ENCODE peak calls at places on chromosomes 4 and X, in six cellular contexts. One of them, this sample, is unnamed.

GRCh38 chr4:122764808-122765189 is 32.3 kb downstream of the BBS12 start:
- DNase-seq in activated CD4-positive, alpha-beta T cell treated with anti-CD3 and anti-CD28 coated beads, Interleukin-2, amount 10 ng/mL, durations not matched to agents 7 days and 5 days: no peak
- DNase-seq in head of caudate nucleus: no peak
- DNase-seq in T-helper 17 cell: no peak
- DNase-seq in CD4-positive, alpha-beta memory T cell: no peak
- DNase-seq in T-cell: no peak
- DNase-seq in this sample: no peak

GRCh38 chrX:20594985-20595384 is 328.3 kb upstream of the RPS6KA3 start:
- DNase-seq in activated CD4-positive, alpha-beta T cell treated with anti-CD3 and anti-CD28 coated beads, Interleukin-2, amount 10 ng/mL, durations not matched to agents 7 days and 5 days: no peak
- DNase-seq in head of caudate nucleus: no peak
- DNase-seq in T-helper 17 cell: no peak
- DNase-seq in CD4-positive, alpha-beta memory T cell: no peak
- DNase-seq in T-cell: no peak
- DNase-seq in this sample: no peak

GRCh38 chrX:38249965-38250364 is 29.3 kb upstream of the SRPX start:
- DNase-seq in activated CD4-positive, alpha-beta T cell treated with anti-CD3 and anti-CD28 coated beads, Interleukin-2, amount 10 ng/mL, durations not matched to agents 7 days and 5 days: no peak
- DNase-seq in head of caudate nucleus: no peak
- DNase-seq in T-helper 17 cell: no peak
- DNase-seq in CD4-positive, alpha-beta memory T cell: no peak
- DNase-seq in T-cell: no peak
- DNase-seq in this sample: no peak

GRCh38 chr4:53748328-53748772 is 157.1 kb upstream of the LNX1 start:
- DNase-seq in activated CD4-positive, alpha-beta T cell treated with anti-CD3 and anti-CD28 coated beads, Interleukin-2, amount 10 ng/mL, durations not matched to agents 7 days and 5 days: no peak
- DNase-seq in head of caudate nucleus: no peak
- DNase-seq in T-helper 17 cell: no peak
- DNase-seq in CD4-positive, alpha-beta memory T cell: no peak
- DNase-seq in T-cell: no peak
- DNase-seq in this sample: no peak

GRCh38 chr4:124262211-124263179 is 450.0 kb downstream of the ANKRD50 start:
- DNase-seq in activated CD4-positive, alpha-beta T cell treated with anti-CD3 and anti-CD28 coated beads, Interleukin-2, amount 10 ng/mL, durations not matched to agents 7 days and 5 days: peak; percentile 61
- DNase-seq in head of caudate nucleus: peak; percentile 85
- DNase-seq in T-helper 17 cell: no peak
- DNase-seq in CD4-positive, alpha-beta memory T cell: peak; percentile 15
- DNase-seq in T-cell: peak; percentile 15
- DNase-seq in this sample: peak; percentile 55

GRCh38 chrX:23662853-23663252 is 4.4 kb upstream of the PRDX4 start:
- DNase-seq in activated CD4-positive, alpha-beta T cell treated with anti-CD3 and anti-CD28 coated beads, Interleukin-2, amount 10 ng/mL, durations not matched to agents 7 days and 5 days: no peak
- DNase-seq in head of caudate nucleus: no peak
- DNase-seq in T-helper 17 cell: no peak
- DNase-seq in CD4-positive, alpha-beta memory T cell: no peak
- DNase-seq in T-cell: no peak
- DNase-seq in this sample: no peak

GRCh38 chr4:48244665-48245064 is 25.0 kb downstream of the TEC start:
- DNase-seq in activated CD4-positive, alpha-beta T cell treated with anti-CD3 and anti-CD28 coated beads, Interleukin-2, amount 10 ng/mL, durations not matched to agents 7 days and 5 days: no peak
- DNase-seq in head of caudate nucleus: no peak
- DNase-seq in T-helper 17 cell: no peak
- DNase-seq in CD4-positive, alpha-beta memory T cell: no peak
- DNase-seq in T-cell: no peak
- DNase-seq in this sample: no peak

GRCh38 chr4:1246111-1246881 is 2.6 kb downstream of the CTBP1 start:
- DNase-seq in activated CD4-positive, alpha-beta T cell treated with anti-CD3 and anti-CD28 coated beads, Interleukin-2, amount 10 ng/mL, durations not matched to agents 7 days and 5 days: no peak
- DNase-seq in head of caudate nucleus: no peak
- DNase-seq in T-helper 17 cell: no peak
- DNase-seq in CD4-positive, alpha-beta memory T cell: no peak
- DNase-seq in T-cell: no peak
- DNase-seq in this sample: no peak